ENCODE peak calls at places on chromosomes 4 and X, in seven cellular contexts. M is breast epithelium; P is effector memory CD4-positive, alpha-beta T cell; N is aorta; J is CD8-positive, alpha-beta T cell; F is psoas muscle; I is transverse colon. X is an unnamed sample. For H3K9me3, the result is how much of the 10 kb centered on the place peaks cover.

GRCh38 chr4:173507471-173508385 is 22.3 kb downstream of the HAND2 start:
- DNase-seq in M (no peak), P (no peak), N (no peak), J (no peak), F (no peak), I (no peak), X (no peak)

GRCh38 chr4:86556791-86557415 is 37.2 kb upstream of the PTPN13 start:
- DNase-seq in M (no peak), P (no peak), N (no peak), J (no peak), F (no peak), I (no peak), X (no peak)

GRCh38 chr4:180589575-180589974 is 1653.6 kb upstream of the TENM3 start:
- DNase-seq in M (no peak), P (no peak), N (no peak), J (no peak), F (no peak), I (no peak), X (no peak)

GRCh38 chrX:114134465-114134864 is 449.4 kb upstream of the HTR2C start:
- DNase-seq in M (no peak), P (no peak), N (no peak), J (no peak), F (no peak), I (no peak), X (no peak)

GRCh38 chrX:10979956-10980355 is 131.2 kb upstream of the HCCS start:
- DNase-seq in M (no peak), P (no peak), N (no peak), J (no peak), F (no peak), I (no peak), X (no peak)

GRCh38 chr4:185232370-185232769 is 23.0 kb downstream of the SNX25 start:
- DNase-seq in M (no peak), P (no peak), N (no peak), J (no peak), F (no peak), I (no peak), X (no peak)

GRCh38 chr4:124428648-124429047 is 283.9 kb downstream of the ANKRD50 start:
- DNase-seq in M (no peak), P (no peak), N (no peak), J (no peak), F (no peak), I (no peak), X (no peak)

GRCh38 chr4:95045429-95045828 is 287.7 kb downstream of the BMPR1B start:
- DNase-seq in M (no peak), P (no peak), N (no peak), J (no peak), F (no peak), I (no peak), X (no peak)

GRCh38 chrX:124229374-124229773 is 103.1 kb upstream of the TEX13D start:
- DNase-seq in M (no peak), P (no peak), N (no peak), J (no peak), F (no peak), I (no peak), X (no peak)

GRCh38 chr4:2426069-2426397 is 7.3 kb downstream of the CFAP99 start:
- DNase-seq in M (no peak), P (no peak), N (no peak), J (no peak), F (no peak), I (no peak), X (no peak)

GRCh38 chrX:48919360-48919821 is 567 bp upstream of the PIM2 start:
- DNase-seq in M (no peak), P (no peak), N (no peak), J (peak), F (no peak), I (no peak), X (no peak)

GRCh38 chr4:47839259-47839658 is 1.4 kb upstream of the CORIN start:
- DNase-seq in M (no peak), P (peak), N (no peak), J (peak), F (no peak), I (no peak), X (no peak)

GRCh38 chr4:7007142-7007907 is 35.8 kb upstream of the TADA2B start:
- DNase-seq in M (no peak), P (no peak), N (peak), J (no peak), F (no peak), I (no peak), X (no peak)

GRCh38 chrX:13194291-13195103 is 125.4 kb downstream of the ATXN3L start:
- DNase-seq in M (no peak), P (no peak), N (no peak), J (no peak), F (no peak), I (no peak), X (no peak)

GRCh38 chr4:147793973-147794690 is 62.2 kb downstream of the ARHGAP10 start:
- DNase-seq in M (no peak), P (no peak), N (no peak), J (no peak), F (no peak), I (no peak), X (no peak)

DNA sequence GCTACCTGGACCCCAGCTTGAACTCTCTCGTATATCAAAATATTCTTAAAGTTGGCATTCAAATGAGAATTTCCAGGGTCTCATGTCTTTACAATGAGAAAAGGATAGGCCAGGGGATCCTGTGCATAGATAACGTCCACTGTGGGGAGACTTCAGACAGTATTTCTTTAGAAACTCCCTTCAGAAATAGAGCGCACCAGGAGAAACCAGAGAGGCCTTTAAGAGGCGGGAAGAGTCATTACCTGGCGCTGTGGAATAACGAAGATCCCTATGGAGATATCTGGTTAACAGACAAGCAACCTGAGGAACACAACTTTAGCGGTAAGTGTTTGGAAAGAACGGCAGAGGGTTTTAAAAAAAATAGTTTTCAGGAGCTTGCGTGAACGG is 618 bp downstream of the RADX start:
- DNase-seq in M (no peak), P (no peak), N (no peak), J (no peak), F (no peak), I (no peak), X (no peak)
- H3K4me3 ChIP-seq in M (peak), P (peak), N (peak), J (peak), F (peak), I (peak), X (peak)

GRCh38 chr4:76947369-76947768 is 2.2 kb upstream of the SEPTIN11 start:
- DNase-seq in M (no peak), P (no peak), N (no peak), J (no peak), F (no peak), I (no peak), X (no peak)
- H3K27ac ChIP-seq in M (no peak), P (no peak), N (no peak), J (no peak), F (no peak), I (no peak), X (no peak)

DNA sequence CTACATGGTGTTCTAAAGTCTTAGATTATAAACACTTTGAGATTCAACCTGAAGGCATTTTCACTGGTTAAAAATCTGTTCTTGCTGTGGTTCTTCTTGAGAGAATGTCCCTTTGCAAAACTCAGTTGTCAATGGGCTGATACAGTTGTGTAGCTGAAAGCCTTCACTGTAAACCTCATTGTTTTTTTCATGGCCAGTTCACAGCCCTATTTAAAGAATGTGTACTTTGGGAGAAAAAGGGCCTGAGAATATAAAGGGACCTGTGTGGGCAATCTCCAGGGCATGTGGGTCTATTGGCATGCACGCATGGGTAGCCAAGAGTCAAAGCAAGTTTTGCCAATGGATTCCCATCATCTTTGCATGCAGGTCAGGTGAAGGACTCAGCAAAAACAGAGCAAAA is 7.8 kb upstream of the MAP7D3 start:
- DNase-seq in M (no peak), P (no peak), N (no peak), J (no peak), F (no peak), I (no peak), X (no peak)
- H3K9me3 ChIP-seq in M (under half), P (under half), N (under half), J (under half), F (under half), I (under half), X (under half)

DNA sequence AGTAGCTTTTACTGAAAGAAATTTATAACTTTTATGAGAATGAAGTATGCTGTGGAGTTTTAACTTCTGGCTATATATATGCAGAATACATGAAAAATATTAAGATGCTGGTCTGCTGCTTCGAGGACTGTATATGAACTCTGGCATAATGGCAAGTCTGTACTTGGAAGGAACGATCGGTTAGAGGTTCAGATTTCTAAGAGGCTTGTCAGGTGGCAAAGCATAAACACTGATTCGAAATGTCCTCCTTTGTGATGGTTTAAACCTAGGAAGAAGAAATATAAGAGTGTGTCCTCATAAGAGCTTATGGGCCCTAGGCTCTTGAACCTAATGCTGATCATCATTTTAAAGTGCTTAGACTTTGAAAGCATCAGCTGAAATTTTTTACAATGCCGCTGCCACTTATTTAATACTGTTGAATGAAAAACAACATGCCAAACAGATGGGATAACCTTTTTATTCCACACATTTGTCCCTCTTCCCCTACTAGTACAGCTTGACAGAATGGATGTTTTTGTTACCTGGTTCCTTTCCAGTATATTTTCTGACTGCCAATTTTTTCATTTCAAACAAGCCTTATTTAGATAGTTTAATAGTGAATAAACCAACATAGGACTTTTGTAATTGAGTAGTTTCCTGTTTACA is 8.7 kb downstream of the SPRY1 start:
- DNase-seq in M (no peak), P (no peak), N (no peak), J (no peak), F (no peak), I (no peak), X (no peak)
- H3K4me3 ChIP-seq in M (peak), P (no peak), N (no peak), J (no peak), F (peak), I (no peak), X (peak)

DNA sequence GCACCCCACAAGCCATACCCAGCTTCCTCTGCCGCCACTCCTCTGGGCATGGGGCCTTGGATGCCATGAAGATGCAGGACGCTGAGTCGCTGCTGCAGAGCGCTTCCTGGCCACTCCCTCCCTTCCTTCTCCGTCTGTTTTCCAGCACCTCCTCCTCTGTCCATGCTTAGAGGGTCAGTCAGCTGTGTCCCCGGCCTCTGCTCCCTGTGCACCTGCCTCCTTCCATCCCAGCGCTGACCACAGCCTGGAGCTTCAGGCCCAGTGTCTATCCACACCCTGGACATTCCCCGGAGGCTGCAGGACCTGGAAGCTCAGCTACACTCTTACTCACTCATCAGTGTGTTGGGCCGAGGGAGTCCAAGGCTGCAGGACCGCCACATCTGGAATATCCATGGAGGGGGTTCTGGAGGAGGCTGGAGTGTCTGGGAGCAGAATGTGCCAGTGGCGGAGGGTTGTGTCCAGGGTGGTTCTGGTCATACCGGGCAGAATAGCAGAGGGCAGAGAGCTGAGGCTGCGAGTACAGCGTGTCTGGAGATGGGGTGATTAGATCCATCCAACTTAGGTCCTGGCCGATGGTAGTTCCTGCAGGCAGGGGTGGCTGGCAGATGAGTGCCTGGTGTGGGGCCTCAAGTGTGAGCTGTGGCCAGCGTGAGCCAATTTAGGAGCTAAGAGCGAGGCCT is 58.6 kb upstream of the ADRA2C start:
- DNase-seq in M (no peak), P (no peak), N (peak), J (no peak), F (no peak), I (no peak), X (peak)
- H3K27ac ChIP-seq in M (no peak), P (no peak), N (peak), J (no peak), F (no peak), I (no peak), X (no peak)

GRCh38 chrX:41459714-41460113 is 12.6 kb downstream of the NYX start:
- DNase-seq in M (no peak), P (no peak), N (no peak), J (no peak), F (no peak), I (no peak), X (no peak)

GRCh38 chrX:41452565-41452964 is 5.4 kb downstream of the NYX start:
- DNase-seq in M (no peak), P (no peak), N (no peak), J (no peak), F (no peak), I (no peak), X (no peak)

GRCh38 chrX:41452972-41453371 is 5.8 kb downstream of the NYX start:
- DNase-seq in M (no peak), P (no peak), N (no peak), J (no peak), F (no peak), I (no peak), X (no peak)

GRCh38 chrX:41457618-41458192 is 10.6 kb downstream of the NYX start:
- DNase-seq in M (no peak), P (no peak), N (no peak), J (no peak), F (no peak), I (no peak), X (no peak)
- H3K9me3 ChIP-seq in M (under half), P (under half), N (under half), J (under half), F (under half), I (under half), X (under half)

GRCh38 chr4:41146716-41147506 is 67.4 kb downstream of the APBB2 start:
- DNase-seq in M (no peak), P (no peak), N (peak), J (no peak), F (peak), I (no peak), X (no peak)
- H3K4me3 ChIP-seq in M (no peak), P (no peak), N (no peak), J (no peak), F (peak), I (no peak), X (no peak)

GRCh38 chr4:113739197-113739596 is 22.3 kb downstream of the CAMK2D start:
- DNase-seq in M (no peak), P (no peak), N (no peak), J (no peak), F (no peak), I (no peak), X (no peak)
- H3K27ac ChIP-seq in M (no peak), P (no peak), N (no peak), J (no peak), F (no peak), I (no peak), X (no peak)

GRCh38 chr4:149933120-149933519 is 117.5 kb upstream of the IQCM start:
- DNase-seq in M (no peak), P (no peak), N (no peak), J (no peak), F (no peak), I (no peak), X (no peak)

GRCh38 chr4:149933883-149934282 is 118.2 kb upstream of the IQCM start:
- DNase-seq in M (no peak), P (no peak), N (no peak), J (no peak), F (no peak), I (no peak), X (no peak)

GRCh38 chr4:149928507-149928906 is 112.9 kb upstream of the IQCM start:
- DNase-seq in M (no peak), P (no peak), N (no peak), J (no peak), F (no peak), I (no peak), X (no peak)

GRCh38 chr4:149927514-149927913 is 111.9 kb upstream of the IQCM start:
- DNase-seq in M (no peak), P (no peak), N (no peak), J (no peak), F (no peak), I (no peak), X (no peak)

DNA sequence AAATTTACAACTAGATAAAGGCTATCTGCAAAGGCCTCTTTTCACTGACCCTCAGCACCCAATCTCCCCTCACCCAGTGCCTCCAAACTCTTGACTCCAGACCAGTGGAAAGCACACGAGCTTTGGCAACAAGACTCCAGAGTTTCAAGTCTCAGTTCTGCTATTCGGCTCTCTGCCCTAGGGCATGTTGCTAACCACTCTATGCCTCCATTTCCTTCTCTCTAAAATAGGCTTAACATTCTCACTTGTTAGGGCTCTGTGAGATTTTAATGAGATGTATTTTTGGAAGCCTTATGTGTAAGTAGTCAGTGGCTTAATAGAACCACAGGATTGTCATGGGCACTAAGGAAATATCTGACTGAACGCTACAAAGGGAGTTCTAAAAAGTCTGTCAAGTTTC is 116.5 kb upstream of the IQCM start:
- DNase-seq in M (no peak), P (no peak), N (no peak), J (no peak), F (no peak), I (no peak), X (no peak)
- H3K9me3 ChIP-seq in M (under half), P (under half), N (under half), J (under half), F (under half), I (under half), X (under half)

X was measured in lower lobe of right lung.